ENCODE peak calls at places on chromosome 6, in six cellular contexts. N is lower lobe of right lung, J is left lung, F is heart left ventricle, K is gastrocnemius medialis, V is tibial nerve. I is an unnamed sample.
A peak's percentile ranks its signal among the peaks of the same experiment; 100 is the strongest.

GRCh38 chr6:170100046-170100445 is 190.8 kb downstream of the DLL1 start:
- DNase-seq in K (no peak), N (no peak), J (peak; percentile 10), F (peak; percentile 2), V (no peak), I (no peak)

GRCh38 chr6:167710521-167710920 is 116.2 kb upstream of the AFDN start:
- DNase-seq in V (no peak), K (no peak), J (no peak), N (no peak), F (no peak), I (no peak)

GRCh38 chr6:153215242-153215641 is 84.2 kb upstream of the RGS17 start:
- DNase-seq in J (no peak), N (no peak), V (no peak), K (no peak), F (no peak), I (no peak)

GRCh38 chr6:157952751-157953479 is 28.7 kb upstream of the SYNJ2 start:
- DNase-seq in F (no peak), J (no peak), K (no peak), V (no peak), N (no peak), I (no peak)

GRCh38 chr6:133787122-133787521 is 101.8 kb upstream of the TCF21 start:
- DNase-seq in J (no peak), F (no peak), V (no peak), K (no peak), N (no peak), I (no peak)

GRCh38 chr6:49423817-49424216 is 39.2 kb downstream of the MMUT start:
- DNase-seq in F (no peak), N (no peak), J (no peak), K (no peak), V (no peak), I (no peak)

GRCh38 chr6:155530219-155530834 is 74.7 kb upstream of the NOX3 start:
- DNase-seq in N (no peak), K (peak; percentile 12), J (no peak), F (no peak), V (peak; percentile 23), I (no peak)

GRCh38 chr6:139762587-139763031 is 388.2 kb upstream of the CITED2 start:
- DNase-seq in N (no peak), V (no peak), J (peak; percentile 53), F (no peak), K (peak; percentile 17), I (no peak)

GRCh38 chr6:163903528-163903927 is 489.0 kb downstream of the QKI start:
- DNase-seq in V (no peak), K (no peak), F (no peak), J (no peak), N (no peak), I (no peak)

GRCh38 chr6:168129292-168130167 is 50.5 kb upstream of the FRMD1 start:
- DNase-seq in K (no peak), F (no peak), N (no peak), V (no peak), J (no peak), I (no peak)

GRCh38 chr6:139016337-139017213 is 12.0 kb upstream of the ABRACL start:
- DNase-seq in F (no peak), V (no peak), N (no peak), J (no peak), K (no peak), I (no peak)

GRCh38 chr6:157263146-157263545 is 60.2 kb downstream of the TMEM242 start:
- DNase-seq in N (no peak), V (no peak), F (no peak), K (no peak), J (no peak), I (no peak)

GRCh38 chr6:114339706-114340105 is 3.1 kb downstream of the HS3ST5 start:
- DNase-seq in F (no peak), N (no peak), K (no peak), V (no peak), J (no peak), I (peak; percentile 6)

GRCh38 chr6:64486952-64487351 is 851.4 kb downstream of the PHF3 start:
- DNase-seq in V (no peak), N (no peak), F (no peak), J (no peak), K (no peak), I (no peak)

GRCh38 chr6:106882133-106882532 is 92.4 kb downstream of the CD24 start:
- DNase-seq in F (no peak), K (no peak), J (no peak), N (no peak), V (no peak), I (no peak)

GRCh38 chr6:25942561-25943147 is 12.2 kb upstream of the SLC17A2 start:
- DNase-seq in J (no peak), V (no peak), F (no peak), K (no peak), N (no peak), I (no peak)

GRCh38 chr6:157732007-157732406 is 91.0 kb upstream of the SNX9 start:
- DNase-seq in J (no peak), V (no peak), N (no peak), K (no peak), F (no peak), I (no peak)

GRCh38 chr6:40887904-40888303 is 151.1 kb downstream of the UNC5CL start:
- DNase-seq in V (no peak), N (no peak), J (no peak), K (no peak), F (no peak), I (no peak)

GRCh38 chr6:161168281-161168891 is 105.5 kb downstream of the AGPAT4 start:
- DNase-seq in V (peak; percentile 71), N (no peak), F (no peak), J (no peak), K (no peak), I (peak; percentile 55)

GRCh38 chr6:124882580-124883393 is 79.5 kb upstream of the RNF217 start:
- DNase-seq in J (no peak), V (no peak), F (no peak), N (no peak), K (no peak), I (no peak)

GRCh38 chr6:63307581-63308246 is 12.1 kb downstream of the LGSN start:
- DNase-seq in F (no peak), N (no peak), K (no peak), J (no peak), V (no peak), I (no peak)

GRCh38 chr6:48840896-48841295 is 622.2 kb downstream of the MMUT start:
- DNase-seq in V (no peak), J (no peak), K (no peak), F (no peak), N (no peak), I (no peak)

GRCh38 chr6:105483492-105483891 is 80.6 kb upstream of the PREP start:
- DNase-seq in N (no peak), V (no peak), F (no peak), K (no peak), J (no peak), I (no peak)
- H3K4me3 ChIP-seq in N (no peak overlapping the region), V (no peak overlapping the region), F (no peak overlapping the region), K (no peak overlapping the region), J (no peak overlapping the region), I (no peak overlapping the region)

GRCh38 chr6:142942805-142943227 is 2.2 kb downstream of the HIVEP2 start:
- DNase-seq in J (no peak), N (no peak), K (no peak), F (no peak), V (no peak), I (no peak)
- TF ChIP-seq CTCF in J (peak; percentile 43), N (peak; percentile 54), K (peak; percentile 58), F (peak; percentile 40), V (peak; percentile 57), I (peak; percentile 42)

DNA sequence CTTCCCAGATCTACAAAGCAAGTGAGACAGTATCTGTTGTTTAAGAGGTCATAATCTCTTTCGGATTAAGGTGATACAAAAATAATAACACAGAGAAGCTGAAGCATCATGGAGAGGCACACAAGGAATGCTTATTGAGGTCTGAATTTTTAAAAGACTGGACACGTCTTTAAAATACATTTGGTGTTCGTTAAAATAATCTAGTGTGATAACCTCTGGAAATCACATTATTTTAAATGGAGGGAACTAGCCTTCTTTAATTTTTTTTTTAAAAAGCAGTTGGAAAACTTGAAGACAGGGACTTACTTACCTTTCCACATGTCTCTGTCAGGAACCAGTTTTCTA is 1.9 kb upstream of the LRRC1 start:
- DNase-seq in F (no peak), N (no peak), V (no peak), J (no peak), K (no peak), I (no peak)
- H3K4me3 ChIP-seq in F (no peak overlapping the region), N (peak overlapping the region; percentile 89), V (peak overlapping the region; percentile 64), J (peak overlapping the region; percentile 77), K (no peak overlapping the region), I (no peak overlapping the region)

DNA sequence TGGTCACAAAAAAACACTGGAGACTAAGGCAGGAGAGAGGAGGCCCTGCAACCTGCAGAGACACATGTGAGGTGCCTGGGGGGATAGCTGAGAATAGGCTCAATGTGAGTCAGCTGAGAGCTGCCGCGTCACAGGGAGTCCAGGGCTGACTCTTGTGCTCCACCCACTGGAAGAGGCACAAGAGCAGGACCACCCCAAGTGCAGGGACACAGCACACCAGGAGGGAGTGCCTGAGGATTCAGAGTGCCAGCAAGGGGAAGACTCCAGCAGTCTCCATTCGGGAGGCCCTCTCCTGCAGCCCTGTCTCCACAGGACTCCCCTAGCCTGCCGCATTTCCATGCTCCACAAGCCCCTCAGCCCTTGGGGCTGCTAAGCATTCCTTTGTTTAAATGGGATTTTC is 105.5 kb downstream of the HUS1B start:
- DNase-seq in V (no peak), F (no peak), N (no peak), J (no peak), K (no peak), I (peak; percentile 22)
- TF ChIP-seq CTCF in V (no peak), F (no peak), N (no peak), J (no peak), K (no peak), I (peak; percentile 43)

GRCh38 chr6:110980648-110981047 is 1.2 kb upstream of the RPF2 start:
- DNase-seq in K (no peak), V (no peak), N (no peak), J (no peak), F (no peak), I (no peak)
- H3K4me3 ChIP-seq in K (no peak overlapping the region), V (peak overlapping the region; percentile 93), N (no peak overlapping the region), J (no peak overlapping the region), F (no peak overlapping the region), I (peak overlapping the region; percentile 88)

DNA sequence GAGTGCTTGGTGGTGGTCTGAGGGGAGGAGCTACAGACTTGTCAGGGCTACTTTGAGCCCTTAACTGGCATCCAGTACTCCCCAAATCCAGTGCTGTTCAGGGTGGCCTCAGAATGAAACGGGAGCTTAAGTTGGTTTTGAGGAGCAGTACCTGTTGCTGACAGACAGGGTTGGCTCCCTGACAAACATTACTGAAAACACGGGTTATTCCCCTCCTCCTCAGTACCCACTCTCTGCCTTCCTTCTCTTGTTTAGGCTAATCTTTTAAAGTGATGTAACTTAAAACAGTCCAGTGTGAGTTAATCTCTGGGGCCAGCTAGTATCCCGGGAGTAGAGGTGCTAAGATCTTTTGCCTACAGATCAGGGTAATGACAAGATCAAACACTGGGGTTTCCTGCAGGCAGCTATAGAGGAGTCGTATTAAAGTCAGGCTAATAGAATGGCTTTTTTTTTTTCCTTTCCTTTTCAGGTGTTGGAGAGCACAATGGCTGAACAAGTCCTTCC is 3.7 kb downstream of the TNFAIP3 start:
- DNase-seq in J (no peak), N (no peak), V (no peak), K (no peak), F (no peak), I (no peak)
- TF ChIP-seq CTCF in J (no peak), N (no peak), V (no peak), K (no peak), F (no peak), I (no peak)